ENCODE peak calls at places on chromosomes 7 and 10, in six cellular contexts. J, Z, M, C, Q and F are unnamed samples.

GRCh38 chr7:80170445-80170844 is 35.8 kb downstream of the GNAI1 start:
- DNase-seq in M (no peak), Z (no peak), J (no peak), Q (no peak), C (no peak), F (no peak)

GRCh38 chr7:129923709-129924108 is 29.1 kb downstream of the UBE2H start:
- DNase-seq in M (no peak), J (peak; percentile 94), Z (no peak), Q (peak; percentile 69), C (no peak), F (no peak)

GRCh38 chr7:19111474-19112143 is 5.8 kb downstream of the TWIST1 start:
- DNase-seq in M (no peak), J (peak; percentile 68), C (no peak), Q (no peak), Z (no peak), F (no peak)

GRCh38 chr10:34995925-34996324 is 94.2 kb downstream of the CUL2 start:
- DNase-seq in C (no peak), Z (peak; percentile 56), J (no peak), M (no peak), Q (no peak), F (no peak)

GRCh38 chr7:157944051-157944450 is 607.2 kb downstream of the DNAJB6 start:
- DNase-seq in Q (no peak), C (no peak), M (no peak), J (no peak), Z (no peak), F (no peak)

GRCh38 chr10:85919358-85920022 is 447.1 kb downstream of the GRID1 start:
- DNase-seq in M (no peak), Z (no peak), J (no peak), C (no peak), Q (no peak), F (no peak)

GRCh38 chr10:28266449-28267224 is 36.2 kb downstream of the MPP7 start:
- DNase-seq in Q (no peak), C (no peak), Z (no peak), M (no peak), J (no peak), F (no peak)

GRCh38 chr10:102393411-102394078 is 2.0 kb upstream of the NFKB2 start:
- DNase-seq in Z (peak; percentile 46), M (no peak), Q (no peak), J (no peak), C (no peak), F (no peak)

GRCh38 chr10:122541541-122542002 is 19.0 kb upstream of the DMBT1 start:
- DNase-seq in C (no peak), Q (peak; percentile 45), M (peak; percentile 62), J (peak; percentile 50), Z (no peak), F (no peak)

GRCh38 chr10:123636598-123637325 is 29.4 kb upstream of the GPR26 start:
- DNase-seq in M (no peak), C (peak; percentile 21), Q (no peak), Z (no peak), J (peak; percentile 77), F (no peak)

GRCh38 chr10:91536101-91536500 is 96.8 kb downstream of the PPP1R3C start:
- DNase-seq in M (no peak), C (no peak), Z (no peak), Q (no peak), J (peak; percentile 76), F (no peak)

GRCh38 chr10:46265981-46266505 is 20.8 kb upstream of the ANTXRL start:
- DNase-seq in Z (no peak), C (no peak), M (no peak), Q (no peak), J (no peak), F (no peak)

GRCh38 chr7:150451097-150451793 is 815 bp downstream of the GIMAP8 start:
- DNase-seq in Q (no peak), C (no peak), J (no peak), Z (no peak), M (peak; percentile 52), F (peak; percentile 83)

GRCh38 chr10:19816420-19817250 is at the start of gene PLXDC2:
- DNase-seq in Q (peak; percentile 9), M (no peak), C (peak; percentile 57), J (peak; percentile 56), Z (peak; percentile 78), F (no peak)

GRCh38 chr7:149772236-149772820 is 1.1 kb downstream of the ZNF467 start:
- DNase-seq in J (peak; percentile 20), Q (no peak), Z (peak; percentile 65), C (peak; percentile 51), M (no peak), F (peak; percentile 51)

GRCh38 chr10:78304091-78305045 is 270.7 kb downstream of the RPS24 start:
- DNase-seq in Q (no peak), M (no peak), C (no peak), Z (no peak), J (no peak), F (peak; percentile 24)

GRCh38 chr7:1320616-1321289 is 88.1 kb downstream of the UNCX start:
- DNase-seq in Q (no peak), Z (no peak), M (no peak), C (no peak), J (no peak), F (no peak)

GRCh38 chr7:74356589-74357315 is 67.5 kb downstream of the CLIP2 start:
- DNase-seq in J (no peak), C (no peak), Z (no peak), Q (peak; percentile 11), M (no peak), F (no peak)

GRCh38 chr10:4710858-4711257 is 115.1 kb upstream of the AKR1E2 start:
- DNase-seq in Z (no peak), Q (no peak), M (no peak), J (no peak), C (no peak), F (no peak)

GRCh38 chr7:151168022-151168786 is 710 bp upstream of the GBX1 start:
- DNase-seq in M (no peak), C (peak; percentile 53), Z (peak; percentile 78), J (peak; percentile 37), Q (peak; percentile 32), F (no peak)

GRCh38 chr7:70177166-70177565 is 578.9 kb downstream of the AUTS2 start:
- DNase-seq in Q (no peak), J (peak; percentile 93), Z (no peak), C (no peak), M (no peak), F (peak; percentile 52)

GRCh38 chr7:7257899-7258692 is 75.8 kb downstream of the C1GALT1 start:
- DNase-seq in M (peak; percentile 77), Z (no peak), Q (peak; percentile 23), C (no peak), J (no peak), F (no peak)

GRCh38 chr10:14487511-14487909 is 156.8 kb upstream of the FRMD4A start:
- DNase-seq in Q (no peak), J (peak; percentile 15), M (no peak), C (no peak), Z (no peak), F (no peak)

GRCh38 chr7:41579961-41580935 is 122.6 kb downstream of the INHBA start:
- DNase-seq in M (no peak), Q (peak; percentile 90), C (no peak), Z (no peak), J (peak; percentile 89), F (no peak)

GRCh38 chr10:111590703-111591102 is 513.9 kb downstream of the ADRA2A start:
- DNase-seq in C (no peak), Z (no peak), Q (no peak), M (no peak), J (no peak), F (no peak)

GRCh38 chr7:104230606-104231005 is 22.8 kb upstream of the ORC5 start:
- DNase-seq in M (no peak), Q (no peak), J (no peak), C (no peak), Z (no peak), F (no peak)

GRCh38 chr10:30437039-30437781 is 3.2 kb downstream of the MAP3K8 start:
- DNase-seq in C (no peak), J (peak; percentile 79), Z (no peak), Q (peak; percentile 61), M (peak; percentile 79), F (peak; percentile 71)

GRCh38 chr7:152675761-152676636 is at the start of gene XRCC2:
- DNase-seq in Z (peak; percentile 96), J (peak; percentile 93), Q (peak; percentile 89), M (peak; percentile 97), C (peak; percentile 95), F (peak; percentile 92)
- H2AFZ ChIP-seq in Z (peak within 1 kb of the TSS; percentile 91), J (peak within 1 kb of the TSS; percentile 92), Q (peak within 1 kb of the TSS; percentile 73), M (peak within 1 kb of the TSS; percentile 49), C (peak within 1 kb of the TSS; percentile 96), F (peak within 1 kb of the TSS; percentile 86)

GRCh38 chr10:95208702-95209391 is 14.8 kb downstream of the ACSM6 start:
- DNase-seq in C (no peak), M (no peak), Z (no peak), Q (peak; percentile 33), J (peak; percentile 33), F (no peak)
- H2AFZ ChIP-seq in C (no peak overlapping the region), M (no peak overlapping the region), Z (peak overlapping the region; percentile 91), Q (peak overlapping the region; percentile 62), J (peak overlapping the region; percentile 30), F (no peak overlapping the region)

DNA sequence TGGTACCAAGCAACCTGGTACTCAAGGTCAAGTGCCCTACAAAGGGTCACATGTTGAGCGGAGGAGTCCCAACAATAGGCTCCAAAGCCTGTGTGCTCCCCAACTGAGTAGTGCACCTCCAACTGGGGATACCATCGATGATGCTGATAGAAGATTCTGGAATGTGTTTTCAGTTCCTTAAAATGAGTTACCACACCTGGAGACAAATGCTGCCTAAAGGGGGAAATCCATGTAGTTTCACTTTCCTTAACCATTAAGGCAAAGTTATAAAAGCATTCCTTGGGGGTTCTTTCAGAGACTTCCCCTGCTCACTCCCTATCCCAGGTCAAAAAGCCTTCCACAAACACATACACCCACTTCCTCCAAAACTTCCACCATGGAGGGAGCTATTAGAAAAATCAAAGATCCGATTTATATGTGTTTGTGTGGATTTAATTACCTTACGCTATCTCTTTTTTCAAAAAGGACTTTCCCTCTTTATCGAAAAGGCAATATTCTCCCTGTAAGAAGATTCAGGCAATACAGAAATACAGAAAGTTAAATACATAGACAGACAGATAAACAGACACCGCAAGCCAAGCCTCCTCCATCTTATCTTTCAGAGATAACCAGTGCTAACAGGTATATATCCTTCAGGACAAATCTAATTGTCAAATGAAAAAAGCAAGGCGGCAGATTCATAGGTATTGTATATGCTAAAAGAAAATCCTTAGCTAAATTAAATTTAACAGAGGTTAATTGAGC is 135.8 kb upstream of the ASAH2 start:
- DNase-seq in C (no peak), Z (no peak), J (no peak), M (no peak), Q (no peak), F (no peak)
- H2AFZ ChIP-seq in C (no peak overlapping the region), Z (no peak overlapping the region), J (no peak overlapping the region), M (no peak overlapping the region), Q (no peak overlapping the region), F (no peak overlapping the region)

GRCh38 chr10:18610517-18610916 is 40.9 kb downstream of the NSUN6 start:
- DNase-seq in Q (peak; percentile 87), Z (peak; percentile 2), M (no peak), C (peak; percentile 82), J (peak; percentile 77), F (no peak)
- H2AFZ ChIP-seq in Q (no peak overlapping the region), Z (no peak overlapping the region), M (no peak overlapping the region), C (peak overlapping the region; percentile 11), J (peak overlapping the region; percentile 39), F (no peak overlapping the region)

DNA sequence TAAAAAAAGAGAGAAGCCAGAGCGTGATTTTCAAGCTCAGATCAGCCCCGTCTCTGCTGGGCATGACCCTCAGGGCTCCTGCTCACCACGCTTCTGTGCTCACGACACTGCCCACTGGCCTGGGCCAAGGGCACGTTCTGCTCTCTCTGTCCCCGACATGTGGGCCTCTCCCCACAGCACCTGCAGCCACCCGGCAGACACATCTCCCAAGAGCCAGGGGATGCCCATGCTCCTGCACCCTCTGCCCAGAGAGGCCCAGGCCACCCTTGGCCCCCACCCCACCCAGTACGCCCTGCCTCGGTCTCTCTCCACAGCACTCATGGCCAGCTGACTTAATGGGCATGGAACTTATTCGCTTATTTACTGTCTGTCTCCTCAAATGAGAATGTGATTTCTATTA is 175.4 kb upstream of the RNF32 start:
- DNase-seq in J (no peak), Q (no peak), M (no peak), Z (no peak), C (no peak), F (no peak)
- H2AFZ ChIP-seq in J (no peak overlapping the region), Q (no peak overlapping the region), M (no peak overlapping the region), Z (no peak overlapping the region), C (no peak overlapping the region), F (no peak overlapping the region)